ENCODE peak calls at places on chromosomes 7 and 10, in six cellular contexts. C is stomach, M is ovary, R is SK-N-SH, X is suprapubic skin, H is transverse colon. E is an unnamed sample. For H3K4me1, the result is how much of the 10 kb centered on the place peaks cover.

GRCh38 chr7:120964088-120964487 is 13.5 kb downstream of the ING3 start:
- DNase-seq in H (no peak), R (no peak), X (no peak), C (no peak), M (no peak), E (no peak)

GRCh38 chr10:77406764-77407430 is 230.7 kb downstream of the KCNMA1 start:
- DNase-seq in R (no peak), M (no peak), X (no peak), C (no peak), H (no peak), E (no peak)

GRCh38 chr10:110411047-110411410 is 86.7 kb upstream of the DUSP5 start:
- DNase-seq in X (no peak), H (no peak), R (no peak), M (no peak), C (no peak), E (peak)

GRCh38 chr10:62554632-62555199 is 180.5 kb downstream of the ZNF365 start:
- DNase-seq in X (no peak), H (no peak), M (no peak), C (no peak), R (peak), E (no peak)

GRCh38 chr10:13915710-13916109 is 328.9 kb downstream of the PRPF18 start:
- DNase-seq in X (no peak), C (no peak), H (no peak), M (no peak), R (no peak), E (peak)

GRCh38 chr10:78382776-78383175 is 349.1 kb downstream of the RPS24 start:
- DNase-seq in X (no peak), C (no peak), M (no peak), H (no peak), R (no peak), E (no peak)

GRCh38 chr10:104546756-104547155 is 94.3 kb upstream of the SORCS3 start:
- DNase-seq in C (no peak), M (no peak), R (no peak), X (no peak), H (no peak), E (no peak)

GRCh38 chr7:45324683-45325237 is 167.2 kb downstream of the RAMP3 start:
- DNase-seq in X (no peak), C (no peak), M (no peak), R (no peak), H (no peak), E (no peak)

GRCh38 chr7:23373151-23374004 is 74.2 kb downstream of the MALSU1 start:
- DNase-seq in M (no peak), C (no peak), R (no peak), X (no peak), H (no peak), E (no peak)

GRCh38 chr7:148535227-148535626 is 55.3 kb upstream of the C7orf33 start:
- DNase-seq in M (no peak), C (no peak), H (peak), R (peak), X (no peak), E (peak)

GRCh38 chr10:130362308-130362761 is 226.1 kb downstream of the GLRX3 start:
- DNase-seq in M (no peak), R (peak), C (no peak), H (no peak), X (no peak), E (no peak)

GRCh38 chr10:4653160-4653559 is 172.8 kb upstream of the AKR1E2 start:
- DNase-seq in R (no peak), M (no peak), X (no peak), C (no peak), H (no peak), E (no peak)

GRCh38 chr7:135414850-135415439 is 95.0 kb downstream of the CNOT4 start:
- DNase-seq in M (no peak), H (no peak), X (no peak), C (peak), R (peak), E (no peak)

GRCh38 chr7:157268540-157268939 is 68.3 kb upstream of the DNAJB6 start:
- DNase-seq in X (no peak), M (no peak), H (no peak), C (no peak), R (no peak), E (peak)

GRCh38 chr7:132141109-132141508 is 435.2 kb downstream of the PLXNA4 start:
- DNase-seq in R (no peak), X (no peak), M (no peak), C (no peak), H (no peak), E (no peak)

GRCh38 chr7:24756545-24756988 is 697 bp downstream of the GSDME start:
- DNase-seq in R (no peak), H (no peak), C (no peak), X (peak), M (no peak), E (no peak)

GRCh38 chr7:100886142-100886935 is 3.2 kb downstream of the UFSP1 start:
- DNase-seq in M (no peak), C (no peak), X (no peak), H (no peak), R (peak), E (no peak)

GRCh38 chr7:30937426-30937825 is 25.8 kb downstream of the AQP1 start:
- DNase-seq in M (no peak), H (peak), R (no peak), C (no peak), X (no peak), E (no peak)

GRCh38 chr7:33107136-33108066 is 1.8 kb downstream of the RP9 start:
- DNase-seq in R (peak), H (peak), M (no peak), C (peak), X (no peak), E (no peak)

GRCh38 chr10:2214805-2215204 is 477.5 kb upstream of the ADARB2 start:
- DNase-seq in M (no peak), C (no peak), R (no peak), H (no peak), X (no peak), E (no peak)

GRCh38 chr10:103660364-103661197 is 167.1 kb downstream of the NEURL1 start:
- DNase-seq in H (no peak), X (no peak), M (peak), C (peak), R (no peak), E (peak)

GRCh38 chr7:45919947-45920542 is 1.0 kb downstream of the IGFBP3 start:
- DNase-seq in H (no peak), M (no peak), R (no peak), C (no peak), X (no peak), E (no peak)

GRCh38 chr10:104299031-104299904 is 30.3 kb downstream of the GSTO2 start:
- DNase-seq in C (no peak), M (peak), X (no peak), R (peak), H (no peak), E (no peak)

GRCh38 chr7:74544706-74545469 is 91.2 kb downstream of the GTF2IRD1 start:
- DNase-seq in X (no peak), H (peak), M (no peak), C (peak), R (peak), E (no peak)

GRCh38 chr7:128830231-128831177 is at the start of gene FLNC:
- DNase-seq in X (peak), R (peak), M (peak), C (peak), H (peak), E (peak)

GRCh38 chr10:127887497-127888415 is 5.0 kb downstream of the CLRN3 start:
- DNase-seq in R (peak), H (no peak), C (no peak), X (no peak), M (no peak), E (no peak)

GRCh38 chr7:24907311-24907886 is 72.6 kb downstream of the OSBPL3 start:
- DNase-seq in X (no peak), H (no peak), M (no peak), R (no peak), C (no peak), E (no peak)

GRCh38 chr10:123637326-123637880 is 28.8 kb upstream of the GPR26 start:
- DNase-seq in R (no peak), C (no peak), H (no peak), X (no peak), M (no peak), E (no peak)

GRCh38 chr10:59465089-59465488 is 102.7 kb upstream of the FAM13C start:
- DNase-seq in M (no peak), C (no peak), X (no peak), R (no peak), H (no peak), E (no peak)

GRCh38 chr7:99679032-99679399 is 780 bp downstream of the CYP3A5 start:
- DNase-seq in R (no peak), X (no peak), C (peak), H (peak), M (no peak), E (no peak)

GRCh38 chr10:45376364-45376801 is 2.4 kb downstream of the ALOX5 start:
- DNase-seq in C (no peak), M (no peak), R (no peak), X (no peak), H (no peak), E (no peak)

GRCh38 chr10:74213571-74214162 is 62.6 kb downstream of the ADK start:
- DNase-seq in H (peak), C (no peak), X (no peak), M (no peak), R (peak), E (no peak)

GRCh38 chr10:128286413-128287097 is 160.3 kb upstream of the MKI67 start:
- DNase-seq in R (peak), X (no peak), H (no peak), M (no peak), C (no peak), E (no peak)

GRCh38 chr10:14433147-14433546 is 102.4 kb upstream of the FRMD4A start:
- DNase-seq in X (no peak), H (no peak), C (no peak), R (no peak), M (no peak), E (no peak)

GRCh38 chr7:148772297-148773089 is 73.8 kb downstream of the CUL1 start:
- DNase-seq in X (no peak), R (no peak), M (no peak), C (no peak), H (no peak), E (no peak)

GRCh38 chr10:110207805-110208613 is 604 bp downstream of the MXI1 start:
- DNase-seq in H (peak), R (peak), X (no peak), M (peak), C (peak), E (peak)

GRCh38 chr10:50417906-50418697 is 166.8 kb upstream of the ASAH2 start:
- DNase-seq in H (peak), R (peak), C (peak), X (peak), M (peak), E (peak)

GRCh38 chr7:27897001-27897400 is 157.0 kb downstream of the TAX1BP1 start:
- DNase-seq in H (no peak), R (no peak), X (no peak), C (no peak), M (no peak), E (no peak)

GRCh38 chr7:153829523-153829922 is 222.7 kb upstream of the DPP6 start:
- DNase-seq in H (no peak), R (no peak), M (no peak), C (no peak), X (no peak), E (no peak)

GRCh38 chr7:153840861-153841260 is 211.3 kb upstream of the DPP6 start:
- DNase-seq in M (no peak), R (no peak), X (no peak), C (no peak), H (no peak), E (no peak)

GRCh38 chr7:153832160-153832559 is 220.0 kb upstream of the DPP6 start:
- DNase-seq in C (no peak), R (peak), X (no peak), M (no peak), H (no peak), E (no peak)

GRCh38 chr7:153835712-153836265 is 216.4 kb upstream of the DPP6 start:
- DNase-seq in X (no peak), M (no peak), H (peak), R (peak), C (no peak), E (peak)

DNA sequence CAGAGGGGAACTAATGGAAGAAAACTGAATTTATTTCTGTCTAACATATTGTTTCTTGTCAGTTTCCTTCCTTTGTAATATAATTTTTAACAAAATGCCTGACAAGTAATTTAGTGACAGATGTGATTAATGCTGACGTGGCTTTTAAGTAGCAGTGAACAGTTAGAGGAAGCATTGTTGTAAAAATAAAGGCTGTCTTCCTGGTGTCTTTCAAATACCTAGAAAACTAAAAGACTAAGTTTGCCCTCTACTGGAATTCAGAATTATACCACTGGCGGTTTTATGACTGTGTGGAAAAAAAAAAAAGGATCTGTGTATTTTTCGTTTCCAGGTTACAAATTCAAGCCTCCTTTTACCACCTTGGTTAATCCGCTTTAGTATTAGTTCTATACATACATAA is 217.1 kb upstream of the DPP6 start:
- DNase-seq in R (peak), C (no peak), X (no peak), M (no peak), H (no peak), E (no peak)
- TF ChIP-seq CTCF in R (no peak), C (no peak), X (no peak), M (no peak), H (no peak), E (no peak)

GRCh38 chr10:31977440-31978157 is 49.0 kb upstream of the ARHGAP12 start:
- DNase-seq in H (no peak), X (no peak), M (no peak), R (no peak), C (no peak), E (no peak)
- TF ChIP-seq EP300 in H (no peak), X (no peak), M (no peak), R (no peak), C (no peak), E (no peak)

GRCh38 chr7:158973941-158974785 is 117.8 kb downstream of the DYNC2I1 start:
- DNase-seq in C (no peak), H (no peak), X (no peak), R (no peak), M (no peak), E (no peak)

GRCh38 chr7:158973440-158973839 is 117.1 kb downstream of the DYNC2I1 start:
- DNase-seq in C (peak), H (peak), R (no peak), X (no peak), M (no peak), E (no peak)

GRCh38 chr7:158976849-158977593 is 120.7 kb downstream of the DYNC2I1 start:
- DNase-seq in M (peak), R (peak), H (peak), C (peak), X (peak), E (peak)

GRCh38 chr7:158976468-158976848 is 120.1 kb downstream of the DYNC2I1 start:
- DNase-seq in C (no peak), X (no peak), R (no peak), H (no peak), M (no peak), E (no peak)

GRCh38 chr7:158975526-158976467 is 119.4 kb downstream of the DYNC2I1 start:
- DNase-seq in X (no peak), M (no peak), C (no peak), R (no peak), H (peak), E (no peak)
- H3K4me1 ChIP-seq in X (under half), M (under half), C (under half), R (under half), H (under half), E (under half)

GRCh38 chr10:69939033-69939432 is 113.6 kb upstream of the MACROH2A2 start:
- DNase-seq in H (no peak), C (no peak), M (no peak), X (no peak), R (no peak), E (no peak)
- TF ChIP-seq CTCF in H (no peak), C (no peak), M (no peak), X (no peak), R (no peak), E (no peak)

DNA sequence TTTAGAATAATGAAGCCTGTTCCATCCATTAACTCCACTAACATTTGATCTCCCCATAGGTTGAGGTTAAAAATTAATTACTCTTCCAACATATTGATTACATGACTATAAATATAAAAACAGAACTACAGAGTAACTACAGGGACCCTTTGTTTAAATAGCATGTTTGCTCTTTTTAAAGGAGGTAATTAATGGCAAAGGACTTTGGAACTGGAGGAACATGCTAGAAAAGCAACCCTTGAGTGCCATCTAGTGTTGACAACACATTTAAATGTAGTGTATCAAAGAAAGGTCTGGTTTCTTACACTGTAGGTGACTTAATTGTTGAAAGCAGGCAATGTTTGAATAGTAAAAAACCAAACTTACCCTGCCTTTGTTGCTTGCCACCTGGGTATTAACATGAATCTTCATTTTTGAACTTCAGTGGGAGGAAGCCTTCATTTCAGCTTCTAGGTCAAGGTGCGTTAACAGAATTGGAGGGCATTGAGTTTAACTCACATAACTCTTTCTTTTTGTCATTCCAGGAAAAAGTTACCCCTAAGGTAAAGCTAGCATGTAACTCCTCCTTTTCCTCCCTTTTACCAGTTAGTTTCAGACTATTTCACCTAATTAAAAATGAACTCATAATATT is 52.6 kb upstream of the CAPZA2 start:
- DNase-seq in M (no peak), C (no peak), H (no peak), R (peak), X (no peak), E (no peak)
- TF ChIP-seq EP300 in M (no peak), C (no peak), H (no peak), R (no peak), X (no peak), E (no peak)

GRCh38 chr7:105012503-105013282 is 1.3 kb upstream of the KMT2E start:
- DNase-seq in X (peak), C (peak), R (peak), M (peak), H (peak), E (peak)
- H3K4me1 ChIP-seq in X (under half), C (under half), R (under half), M (under half), H (under half), E (under half)